ENCODE peak calls at places on chromosomes 16 and 17, in eight cellular contexts. X, M, J, A, K, T, P and N are unnamed samples.

GRCh38 chr16:75007443-75007842 is 8.6 kb downstream of the ZNRF1 start:
- DNase-seq in K (no peak), A (no peak), X (no peak), T (no peak), J (no peak), P (no peak), M (no peak), N (no peak)

GRCh38 chr17:7745748-7746470 is 28.4 kb downstream of the DNAH2 start:
- DNase-seq in K (peak), A (no peak), M (peak), J (no peak), P (no peak), X (peak), T (peak), N (peak)

GRCh38 chr17:80507965-80508364 is 31.6 kb upstream of the NPTX1 start:
- DNase-seq in A (no peak), J (no peak), P (no peak), K (no peak), T (no peak), M (no peak), X (no peak), N (no peak)

GRCh38 chr16:22007159-22007508 is 777 bp upstream of the MOSMO start:
- DNase-seq in K (no peak), M (no peak), J (no peak), P (no peak), X (no peak), T (no peak), A (no peak), N (no peak)

GRCh38 chr16:4883501-4883900 is 36.2 kb downstream of the UBN1 start:
- DNase-seq in T (no peak), P (no peak), X (no peak), K (no peak), J (no peak), A (no peak), M (no peak), N (no peak)

GRCh38 chr17:73639322-73639721 is 4.9 kb downstream of the SDK2 start:
- DNase-seq in A (no peak), K (no peak), T (no peak), M (no peak), P (no peak), J (no peak), X (no peak), N (no peak)

GRCh38 chr17:77531641-77532040 is 390.9 kb downstream of the SEC14L1 start:
- DNase-seq in P (no peak), M (no peak), J (no peak), X (no peak), T (no peak), K (no peak), A (no peak), N (no peak)

GRCh38 chr16:85554791-85555548 is 58.2 kb upstream of the GSE1 start:
- DNase-seq in P (peak), A (no peak), T (no peak), J (peak), K (no peak), X (peak), M (peak), N (peak)

GRCh38 chr16:89697161-89697615 is 4.3 kb downstream of the SPATA2L start:
- DNase-seq in P (peak), A (no peak), K (no peak), J (no peak), T (no peak), M (no peak), X (no peak), N (no peak)

GRCh38 chr17:80380068-80381061 is 34.6 kb upstream of the ENDOV start:
- DNase-seq in A (no peak), X (no peak), M (no peak), T (peak), J (no peak), P (no peak), K (no peak), N (no peak)

GRCh38 chr17:76154935-76155845 is 14.1 kb upstream of the FOXJ1 start:
- DNase-seq in A (no peak), J (no peak), P (no peak), M (no peak), X (no peak), K (no peak), T (peak), N (no peak)

GRCh38 chr16:74724820-74725549 is 24.3 kb upstream of the MLKL start:
- DNase-seq in X (no peak), M (no peak), K (peak), P (no peak), J (no peak), A (peak), T (no peak), N (no peak)

GRCh38 chr17:82285141-82285540 is 11.6 kb upstream of the CSNK1D start:
- DNase-seq in T (no peak), K (no peak), J (no peak), M (no peak), A (no peak), P (no peak), X (peak), N (no peak)

GRCh38 chr17:50161911-50162288 is 3.9 kb upstream of the SGCA start:
- DNase-seq in A (no peak), J (no peak), K (no peak), P (no peak), M (no peak), X (no peak), T (no peak), N (no peak)

GRCh38 chr17:56291226-56291805 is 138.0 kb downstream of the ANKFN1 start:
- DNase-seq in J (no peak), M (no peak), T (no peak), X (no peak), P (no peak), A (no peak), K (no peak), N (no peak)

GRCh38 chr16:12287796-12288536 is 311.4 kb downstream of the SNX29 start:
- DNase-seq in X (no peak), J (no peak), A (no peak), P (no peak), T (no peak), K (no peak), M (no peak), N (no peak)

GRCh38 chr17:64038331-64039105 is 18.1 kb upstream of the ICAM2 start:
- DNase-seq in K (no peak), X (no peak), J (no peak), P (no peak), M (no peak), T (no peak), A (no peak), N (no peak)

GRCh38 chr16:2365895-2366294 is 25.4 kb upstream of the ABCA3 start:
- DNase-seq in X (peak), A (no peak), J (no peak), K (peak), T (no peak), M (no peak), P (no peak), N (no peak)

GRCh38 chr16:85978291-85978775 is 79.4 kb downstream of the IRF8 start:
- DNase-seq in J (no peak), K (no peak), A (no peak), P (peak), X (no peak), T (no peak), M (no peak), N (no peak)

GRCh38 chr17:79036609-79037008 is 12.6 kb downstream of the C1QTNF1 start:
- DNase-seq in X (peak), P (no peak), T (peak), A (no peak), J (no peak), K (peak), M (peak), N (no peak)

GRCh38 chr16:924806-925205 is 46.0 kb downstream of the LMF1 start:
- DNase-seq in A (no peak), M (no peak), T (no peak), K (no peak), J (no peak), X (no peak), P (no peak), N (no peak)

GRCh38 chr17:66960623-66961022 is 3.9 kb upstream of the CACNG4 start:
- DNase-seq in T (no peak), J (no peak), K (no peak), A (no peak), X (no peak), P (no peak), M (no peak), N (no peak)

GRCh38 chr17:31415004-31415454 is 23.6 kb downstream of the RAB11FIP4 start:
- DNase-seq in K (no peak), M (no peak), X (no peak), T (no peak), A (no peak), P (no peak), J (no peak), N (no peak)

GRCh38 chr17:70100983-70101382 is 26.0 kb downstream of the KCNJ16 start:
- DNase-seq in J (no peak), K (no peak), M (no peak), P (no peak), T (no peak), X (no peak), A (no peak), N (no peak)

GRCh38 chr16:85943702-85944101 is 44.7 kb downstream of the IRF8 start:
- DNase-seq in M (no peak), K (no peak), A (no peak), X (no peak), P (no peak), J (no peak), T (no peak), N (no peak)

GRCh38 chr17:68790931-68791330 is 164.3 kb downstream of the ABCA8 start:
- DNase-seq in M (no peak), X (no peak), T (no peak), J (no peak), A (no peak), P (no peak), K (no peak), N (no peak)

GRCh38 chr17:8890671-8891070 is 23.2 kb upstream of the PIK3R6 start:
- DNase-seq in K (no peak), J (no peak), T (no peak), A (no peak), M (no peak), X (no peak), P (no peak), N (no peak)

GRCh38 chr17:81518785-81519283 is 6.2 kb upstream of the ACTG1 start:
- DNase-seq in M (peak), T (no peak), K (no peak), J (peak), P (no peak), X (peak), A (no peak), N (no peak)

GRCh38 chr17:83203073-83203471 is 123.7 kb downstream of the METRNL start:
- DNase-seq in P (no peak), M (no peak), A (no peak), J (peak), K (peak), T (no peak), X (no peak), N (no peak)

GRCh38 chr16:53784312-53784711 is 80.4 kb downstream of the FTO start:
- DNase-seq in T (no peak), M (no peak), A (no peak), J (no peak), X (peak), K (no peak), P (no peak), N (no peak)

GRCh38 chr17:7836596-7837374 is 2.8 kb downstream of the KDM6B start:
- DNase-seq in A (peak), M (peak), P (peak), X (peak), T (peak), K (peak), J (peak), N (peak)

GRCh38 chr16:80619824-80620223 is 79.0 kb downstream of the DYNLRB2 start:
- DNase-seq in X (peak), P (no peak), A (no peak), M (no peak), K (no peak), J (no peak), T (no peak), N (no peak)

GRCh38 chr16:57204675-57205074 is 18.5 kb downstream of the RSPRY1 start:
- DNase-seq in T (no peak), A (no peak), J (no peak), K (no peak), P (no peak), M (no peak), X (no peak), N (peak)

GRCh38 chr16:16073884-16074781 is 124.7 kb downstream of the ABCC1 start:
- DNase-seq in M (peak), P (no peak), X (no peak), T (no peak), K (peak), A (peak), J (peak), N (peak)

GRCh38 chr17:66152756-66153155 is 39.2 kb downstream of the CEP112 start:
- DNase-seq in J (no peak), A (no peak), X (peak), M (no peak), T (no peak), K (no peak), P (no peak), N (no peak)

GRCh38 chr17:692116-692515 is 22.5 kb downstream of the VPS53 start:
- DNase-seq in A (no peak), K (no peak), P (no peak), T (no peak), J (no peak), M (no peak), X (no peak), N (no peak)

GRCh38 chr16:64950262-64950661 is 171.6 kb downstream of the CDH11 start:
- DNase-seq in P (no peak), X (no peak), A (no peak), T (no peak), J (no peak), M (no peak), K (no peak), N (no peak)
- TF ChIP-seq CTCF in P (no peak), X (no peak), A (peak), T (no peak), J (no peak), M (no peak), K (peak), N (no peak)

GRCh38 chr17:44219636-44220210 is at the start of gene UBTF:
- DNase-seq in M (no peak), T (peak), K (no peak), X (no peak), P (peak), J (peak), A (peak), N (peak)

GRCh38 chr17:44219126-44219635 is 294 bp downstream of the UBTF start:
- DNase-seq in X (peak), T (peak), K (no peak), A (peak), M (peak), J (peak), P (peak), N (peak)

GRCh38 chr17:44216674-44217073 is 2.8 kb downstream of the UBTF start:
- DNase-seq in X (no peak), M (no peak), T (no peak), J (no peak), A (no peak), K (no peak), P (no peak), N (no peak)

GRCh38 chr17:44217738-44218343 is 1.6 kb downstream of the UBTF start:
- DNase-seq in J (peak), T (no peak), M (no peak), K (no peak), P (no peak), A (no peak), X (no peak), N (no peak)

DNA sequence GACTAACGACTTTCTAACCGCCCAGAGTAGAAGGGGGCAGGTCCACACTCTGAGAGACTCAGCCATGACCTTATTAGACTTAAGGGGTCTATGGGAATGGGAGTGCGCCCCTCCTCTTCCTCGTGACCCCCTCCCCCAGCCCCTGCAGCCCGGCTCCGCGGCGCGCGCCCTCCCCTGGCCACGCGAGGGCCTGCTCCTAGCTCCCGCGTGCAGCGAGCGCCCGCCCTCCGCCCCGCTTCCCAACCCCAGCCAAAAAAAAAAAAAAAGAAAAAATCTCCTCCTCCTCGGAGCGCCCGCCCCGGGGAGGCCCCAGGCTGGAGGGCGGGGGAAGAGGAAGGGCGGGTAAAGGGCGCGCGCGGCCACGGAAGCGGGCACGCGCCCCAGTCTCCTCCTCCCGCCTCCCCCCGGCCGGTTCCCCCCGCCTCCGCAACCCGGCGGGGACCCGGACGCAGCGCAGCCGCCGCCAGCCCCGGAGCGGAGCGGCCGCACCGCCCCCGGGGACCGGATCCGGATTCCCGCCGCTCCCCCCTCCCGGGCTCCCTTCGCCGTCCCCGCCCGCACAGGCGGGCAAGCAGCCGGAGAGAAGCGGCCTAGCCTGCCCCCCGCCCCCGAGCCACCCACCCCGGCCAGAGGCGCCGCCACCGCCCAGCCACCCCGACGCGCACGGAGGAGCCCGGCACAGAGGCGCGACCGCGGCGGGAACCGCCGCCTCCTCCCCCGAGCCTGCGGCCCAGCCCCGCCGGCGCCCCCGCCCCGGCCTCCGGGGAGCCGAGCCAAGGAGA is 940 bp downstream of the UBTF start:
- DNase-seq in A (peak), X (peak), K (peak), J (peak), T (peak), P (peak), M (peak), N (peak)
- TF ChIP-seq CTCF in A (peak), X (peak), K (peak), J (peak), T (peak), P (peak), M (peak), N (no peak)

GRCh38 chr17:47063475-47063874 is 84.4 kb upstream of the RPRML start:
- DNase-seq in J (no peak), P (no peak), X (no peak), K (no peak), T (no peak), A (no peak), M (no peak), N (no peak)

GRCh38 chr17:47066095-47066494 is 87.0 kb upstream of the RPRML start:
- DNase-seq in K (no peak), X (no peak), T (no peak), A (no peak), J (no peak), P (no peak), M (peak), N (no peak)

GRCh38 chr17:47072881-47073280 is 93.8 kb upstream of the RPRML start:
- DNase-seq in X (no peak), A (no peak), J (no peak), M (no peak), P (no peak), T (no peak), K (no peak), N (no peak)

GRCh38 chr17:47064684-47065083 is 85.6 kb upstream of the RPRML start:
- DNase-seq in T (no peak), A (no peak), K (no peak), J (no peak), M (no peak), P (no peak), X (no peak), N (no peak)

GRCh38 chr17:47066841-47067682 is 88.0 kb upstream of the RPRML start:
- DNase-seq in M (peak), J (peak), T (peak), A (peak), K (peak), P (peak), X (peak), N (peak)
- TF ChIP-seq CTCF in M (no peak), J (peak), T (no peak), A (peak), K (peak), P (no peak), X (peak), N (no peak)

GRCh38 chr16:10597184-10597583 is 16.8 kb upstream of the EMP2 start:
- DNase-seq in A (no peak), J (no peak), T (no peak), K (no peak), P (no peak), M (no peak), X (no peak), N (no peak)
- TF ChIP-seq CTCF in A (no peak), J (no peak), T (no peak), K (no peak), P (no peak), M (no peak), X (no peak), N (no peak)